ENCODE peak calls at places on chromosomes 12 and 14, in ten cellular contexts. G, Y, O, I, W, E, P, H, N and R are unnamed samples.

GRCh38 chr14:23183479-23183878 is at the start of gene SLC7A8:
- DNase-seq in G (peak), Y (peak), O (no peak), I (no peak), W (no peak), E (no peak), P (peak), H (no peak), N (no peak), R (peak)

GRCh38 chr14:55913324-55914035 is 204.7 kb upstream of the PELI2 start:
- DNase-seq in G (no peak), Y (no peak), O (peak), I (peak), W (no peak), E (no peak), P (no peak), H (no peak), N (no peak), R (no peak)

GRCh38 chr14:88856786-88857366 is 32.4 kb downstream of the TTC8 start:
- DNase-seq in G (no peak), Y (no peak), O (no peak), I (no peak), W (no peak), E (no peak), P (no peak), H (no peak), N (no peak), R (no peak)

GRCh38 chr12:52870361-52871290 is 21.8 kb upstream of the KRT78 start:
- DNase-seq in G (peak), Y (peak), O (no peak), I (peak), W (peak), E (peak), P (peak), H (no peak), N (peak), R (peak)

GRCh38 chr12:66129934-66130266 is 650 bp downstream of the LLPH start:
- DNase-seq in G (no peak), Y (no peak), O (no peak), I (peak), W (peak), E (no peak), P (no peak), H (no peak), N (peak), R (no peak)

GRCh38 chr14:78598046-78598652 is 428.0 kb downstream of the NRXN3 start:
- DNase-seq in G (peak), Y (peak), O (no peak), I (peak), W (peak), E (peak), P (no peak), H (no peak), N (peak), R (peak)

GRCh38 chr12:70249903-70250302 is 6.7 kb downstream of the CNOT2 start:
- DNase-seq in G (no peak), Y (no peak), O (no peak), I (no peak), W (no peak), E (no peak), P (no peak), H (no peak), N (no peak), R (no peak)

GRCh38 chr12:89544730-89545184 is 18.9 kb upstream of the POC1B start:
- DNase-seq in G (peak), Y (peak), O (peak), I (peak), W (no peak), E (no peak), P (no peak), H (no peak), N (no peak), R (no peak)

GRCh38 chr12:71958056-71958455 is 19.4 kb downstream of the TPH2 start:
- DNase-seq in G (no peak), Y (no peak), O (no peak), I (peak), W (no peak), E (no peak), P (no peak), H (no peak), N (no peak), R (no peak)

GRCh38 chr12:71954861-71955260 is 16.2 kb downstream of the TPH2 start:
- DNase-seq in G (no peak), Y (no peak), O (no peak), I (no peak), W (no peak), E (no peak), P (no peak), H (no peak), N (no peak), R (no peak)

GRCh38 chr12:71958993-71959588 is 20.4 kb downstream of the TPH2 start:
- DNase-seq in G (no peak), Y (no peak), O (no peak), I (peak), W (no peak), E (no peak), P (no peak), H (no peak), N (no peak), R (no peak)

GRCh38 chr12:71955946-71956345 is 17.3 kb downstream of the TPH2 start:
- DNase-seq in G (no peak), Y (no peak), O (no peak), I (peak), W (peak), E (no peak), P (no peak), H (peak), N (no peak), R (no peak)

DNA sequence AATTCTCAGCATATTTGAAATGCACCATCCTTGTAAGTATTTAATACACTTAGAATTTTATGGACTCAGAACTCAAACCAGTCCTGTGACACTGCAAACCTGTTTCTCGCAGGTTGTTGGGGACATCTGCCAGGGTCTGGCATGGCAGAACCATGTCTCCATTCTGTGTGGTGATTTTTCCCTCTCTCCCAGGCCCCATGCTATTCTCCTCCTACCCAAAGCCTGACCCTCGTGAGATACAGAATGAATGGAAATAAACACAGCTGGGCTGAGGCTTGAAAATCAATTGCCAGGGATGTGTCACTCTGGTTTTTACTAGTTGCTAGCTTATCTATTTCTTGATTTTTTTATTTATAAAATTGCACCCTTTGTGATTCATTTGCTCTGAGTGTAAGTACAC is 19.8 kb downstream of the TPH2 start:
- DNase-seq in G (no peak), Y (no peak), O (no peak), I (no peak), W (no peak), E (no peak), P (no peak), H (peak), N (no peak), R (no peak)
- TF ChIP-seq CTCF in G (no peak), Y (no peak), O (no peak), I (no peak), W (no peak), E (no peak), P (no peak), H (no peak), N (no peak), R (no peak)

GRCh38 chr12:214005-214736 is at the start of gene SLC6A12:
- DNase-seq in G (no peak), Y (no peak), O (no peak), I (no peak), W (no peak), E (no peak), P (no peak), H (no peak), N (no peak), R (no peak)
- H3K4me3 ChIP-seq in G (peak), Y (peak), O (no peak), I (no peak), W (no peak), E (no peak), P (no peak), H (no peak), N (no peak), R (no peak)

DNA sequence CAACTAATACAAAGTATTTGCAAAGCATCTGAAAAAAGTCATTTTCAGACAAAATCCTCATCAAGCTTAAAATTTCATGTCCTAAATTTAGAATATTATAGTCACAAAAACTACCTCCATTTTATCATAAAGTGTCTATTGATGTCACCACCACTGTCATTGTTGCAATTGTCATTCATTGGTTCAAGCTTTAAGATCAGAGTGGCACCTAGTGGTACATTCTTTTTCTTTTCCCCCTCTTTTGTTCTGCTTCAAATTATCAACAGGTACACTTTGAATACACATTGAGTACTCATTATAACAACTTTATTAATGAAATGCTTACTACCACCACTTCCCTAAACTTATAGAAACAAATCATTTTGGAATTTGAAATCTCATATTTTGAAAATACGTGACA is 379.8 kb downstream of the SEC23A start:
- DNase-seq in G (no peak), Y (no peak), O (no peak), I (no peak), W (no peak), E (no peak), P (no peak), H (no peak), N (peak), R (no peak)
- TF ChIP-seq CTCF in G (no peak), Y (no peak), O (no peak), I (no peak), W (no peak), E (no peak), P (no peak), H (no peak), N (no peak), R (peak)

GRCh38 chr12:46363582-46364299 is 8.8 kb downstream of the SLC38A2 start:
- DNase-seq in G (no peak), Y (no peak), O (no peak), I (no peak), W (no peak), E (no peak), P (no peak), H (no peak), N (no peak), R (no peak)
- H3K4me3 ChIP-seq in G (peak), Y (no peak), O (no peak), I (peak), W (no peak), E (no peak), P (no peak), H (peak), N (no peak), R (no peak)

DNA sequence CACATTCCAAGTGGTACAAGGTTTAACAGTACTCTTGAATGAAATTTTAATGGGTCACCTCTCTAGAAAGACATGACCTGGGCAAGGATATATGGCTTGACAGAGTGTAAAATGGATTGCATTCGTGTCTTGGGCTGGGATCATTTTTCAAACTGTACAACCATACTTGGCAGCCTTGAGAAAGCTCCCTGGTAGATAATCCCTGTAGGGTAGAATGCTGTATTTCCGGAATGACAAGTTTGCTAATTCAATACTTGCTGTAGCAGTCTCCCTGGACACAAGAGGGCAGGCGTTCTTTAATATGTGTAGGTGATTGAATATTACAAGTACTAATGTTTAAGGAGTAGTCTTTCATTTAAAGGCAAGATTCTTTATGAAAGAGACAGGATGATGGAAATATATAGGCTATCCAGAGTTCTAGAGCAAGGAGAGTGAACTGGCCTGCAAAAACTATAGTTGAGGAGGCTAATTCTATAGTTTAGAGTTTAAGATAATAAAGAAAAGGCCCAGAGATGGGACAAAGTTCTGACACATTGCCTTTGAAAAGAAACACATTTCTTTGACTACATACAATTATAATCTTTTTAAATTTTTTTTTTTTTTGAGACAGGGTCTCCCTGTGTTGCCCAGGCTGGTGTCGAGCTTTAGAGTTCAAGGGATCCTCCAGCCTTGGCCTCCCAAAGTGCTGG is 53.4 kb downstream of the PLBD1 start:
- DNase-seq in G (peak), Y (no peak), O (no peak), I (peak), W (peak), E (peak), P (peak), H (no peak), N (peak), R (peak)
- TF ChIP-seq CTCF in G (peak), Y (peak), O (peak), I (peak), W (peak), E (peak), P (no peak), H (peak), N (peak), R (peak)

DNA sequence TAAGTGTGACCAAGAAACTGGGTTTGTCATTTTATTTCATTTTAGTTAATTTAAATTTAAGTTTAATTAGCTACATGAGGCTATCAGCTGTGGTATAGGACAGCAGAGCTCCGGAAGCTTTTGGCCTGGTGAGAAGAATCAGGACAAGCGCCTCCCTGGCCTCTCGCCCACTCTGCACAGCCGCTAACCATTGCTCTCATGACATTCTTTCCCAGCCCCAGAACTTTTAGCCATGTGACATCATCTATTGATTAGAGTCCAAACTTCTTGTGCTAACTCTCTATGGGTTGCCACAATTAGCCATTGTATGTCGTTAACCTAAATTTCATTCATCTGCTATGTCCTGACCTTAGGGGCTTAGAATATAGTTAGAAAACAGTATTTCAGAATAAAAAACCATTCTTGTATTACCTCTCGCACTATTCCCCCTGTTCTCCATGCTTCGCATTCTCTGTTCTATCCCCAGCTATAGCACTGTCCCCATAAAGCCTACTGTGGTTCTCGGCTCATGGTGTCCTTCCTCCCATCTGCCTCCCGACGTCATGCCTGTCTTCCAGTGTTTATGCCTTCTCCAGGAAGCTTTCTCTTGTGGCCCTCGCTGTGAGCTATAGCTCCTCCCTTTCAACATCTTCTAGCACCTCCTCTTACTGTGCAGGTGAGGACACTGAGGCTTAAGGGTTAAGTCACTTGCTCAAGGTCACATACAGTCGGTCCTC is 23.5 kb downstream of the SSH1 start:
- DNase-seq in G (peak), Y (peak), O (no peak), I (peak), W (no peak), E (no peak), P (no peak), H (no peak), N (no peak), R (no peak)
- H3K4me3 ChIP-seq in G (no peak), Y (no peak), O (no peak), I (no peak), W (no peak), E (no peak), P (no peak), H (no peak), N (no peak), R (no peak)

DNA sequence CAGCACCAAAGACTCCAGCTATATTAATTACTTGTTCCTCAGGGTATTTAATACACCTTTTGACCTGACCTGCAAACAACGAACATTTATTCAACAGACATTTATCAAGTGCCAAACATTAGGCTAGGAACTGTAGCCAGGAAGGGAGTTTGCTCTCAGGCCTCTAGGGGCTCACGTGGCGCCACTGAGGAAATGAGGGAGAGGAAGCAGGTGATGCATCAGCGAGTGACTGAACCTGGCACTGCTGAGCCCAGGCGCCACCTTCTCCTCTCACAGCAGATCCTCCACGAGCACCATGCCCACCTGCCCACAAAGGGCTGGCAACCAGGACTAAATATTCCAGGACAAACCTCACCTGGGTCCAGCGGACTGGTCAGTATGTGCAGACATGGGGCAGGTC is 50.2 kb downstream of the SETD3 start:
- DNase-seq in G (no peak), Y (peak), O (no peak), I (no peak), W (peak), E (no peak), P (no peak), H (no peak), N (no peak), R (peak)
- TF ChIP-seq CTCF in G (no peak), Y (peak), O (peak), I (peak), W (peak), E (peak), P (no peak), H (peak), N (no peak), R (peak)

GRCh38 chr12:94261781-94262180 is 113.4 kb downstream of the PLXNC1 start:
- DNase-seq in G (no peak), Y (no peak), O (no peak), I (peak), W (no peak), E (no peak), P (no peak), H (no peak), N (no peak), R (no peak)

GRCh38 chr12:94263905-94264655 is 115.7 kb downstream of the PLXNC1 start:
- DNase-seq in G (no peak), Y (peak), O (no peak), I (peak), W (no peak), E (no peak), P (no peak), H (no peak), N (no peak), R (no peak)

GRCh38 chr12:94262228-94263010 is 114.0 kb downstream of the PLXNC1 start:
- DNase-seq in G (peak), Y (peak), O (peak), I (peak), W (peak), E (peak), P (peak), H (peak), N (peak), R (peak)

GRCh38 chr12:94261119-94261518 is 112.7 kb downstream of the PLXNC1 start:
- DNase-seq in G (no peak), Y (no peak), O (no peak), I (no peak), W (no peak), E (no peak), P (no peak), H (no peak), N (no peak), R (no peak)

GRCh38 chr12:94263011-94263786 is 114.8 kb downstream of the PLXNC1 start:
- DNase-seq in G (peak), Y (no peak), O (no peak), I (peak), W (no peak), E (no peak), P (no peak), H (no peak), N (no peak), R (peak)
- H3K4me3 ChIP-seq in G (peak), Y (peak), O (peak), I (peak), W (peak), E (peak), P (no peak), H (peak), N (peak), R (peak)